ENCODE peak calls at places on chromosomes 7 and 10, in six cellular contexts. M, D, Q, N, H and Y are unnamed samples.

GRCh38 chr10:121580276-121581116 is 17.7 kb downstream of the FGFR2 start:
- DNase-seq in M (no peak), D (no peak), Q (no peak), N (no peak), H (no peak), Y (no peak)

GRCh38 chr10:31090894-31091607 is 59.4 kb upstream of the ZNF438 start:
- DNase-seq in M (peak; percentile 94), D (no peak), Q (no peak), N (no peak), H (no peak), Y (no peak)

GRCh38 chr10:340646-341045 is 205.4 kb downstream of the ZMYND11 start:
- DNase-seq in M (no peak), D (no peak), Q (no peak), N (no peak), H (no peak), Y (no peak)

GRCh38 chr10:1358860-1359598 is 302.8 kb downstream of the WDR37 start:
- DNase-seq in M (peak; percentile 89), D (no peak), Q (no peak), N (no peak), H (no peak), Y (no peak)

GRCh38 chr7:24883632-24884013 is 96.4 kb downstream of the OSBPL3 start:
- DNase-seq in M (no peak), D (no peak), Q (no peak), N (no peak), H (no peak), Y (no peak)

GRCh38 chr10:111116762-111117445 is 40.1 kb downstream of the ADRA2A start:
- DNase-seq in M (no peak), D (no peak), Q (no peak), N (no peak), H (no peak), Y (no peak)

GRCh38 chr7:21365866-21366624 is 61.8 kb upstream of the SP4 start:
- DNase-seq in M (peak; percentile 17), D (peak; percentile 44), Q (no peak), N (no peak), H (no peak), Y (no peak)

GRCh38 chr7:24722386-24723177 is 34.7 kb downstream of the GSDME start:
- DNase-seq in M (no peak), D (peak; percentile 16), Q (peak; percentile 41), N (no peak), H (no peak), Y (no peak)

GRCh38 chr7:55019329-55019690 is 493 bp downstream of the EGFR start:
- DNase-seq in M (no peak), D (no peak), Q (peak; percentile 70), N (no peak), H (no peak), Y (peak; percentile 92)

GRCh38 chr10:100886946-100887345 is 25.8 kb upstream of the SLF2 start:
- DNase-seq in M (no peak), D (no peak), Q (no peak), N (no peak), H (no peak), Y (peak; percentile 75)

GRCh38 chr7:125670926-125671572 is 741.4 kb upstream of the POT1 start:
- DNase-seq in M (no peak), D (peak; percentile 25), Q (no peak), N (no peak), H (no peak), Y (no peak)